ENCODE peak calls at places on chromosomes 13 and 19, in seven cellular contexts. Q, B, D, O, S, Z and U are unnamed samples.

GRCh38 chr19:15113245-15114152 is 6.3 kb downstream of the SYDE1 start:
- DNase-seq in Q (peak), B (no peak), D (no peak), O (no peak), S (no peak), Z (no peak), U (no peak)

GRCh38 chr19:44865196-44865767 is 19.2 kb downstream of the NECTIN2 start:
- DNase-seq in Q (no peak), B (no peak), D (no peak), O (no peak), S (no peak), Z (no peak), U (no peak)

GRCh38 chr19:18428837-18429674 is 8.9 kb downstream of the ISYNA1 start:
- DNase-seq in Q (peak), B (no peak), D (peak), O (peak), S (no peak), Z (peak), U (no peak)

GRCh38 chr19:10501971-10502523 is 1.1 kb downstream of the KEAP1 start:
- DNase-seq in Q (peak), B (peak), D (peak), O (peak), S (peak), Z (no peak), U (no peak)

GRCh38 chr13:62320129-62320724 is 904.6 kb upstream of the PCDH20 start:
- DNase-seq in Q (no peak), B (no peak), D (peak), O (no peak), S (no peak), Z (peak), U (peak)

GRCh38 chr19:33282036-33282686 is 20.2 kb downstream of the CEBPA start:
- DNase-seq in Q (peak), B (no peak), D (peak), O (no peak), S (no peak), Z (peak), U (no peak)

GRCh38 chr19:58379276-58379675 is 1.6 kb downstream of the ZNF837 start:
- DNase-seq in Q (no peak), B (no peak), D (no peak), O (no peak), S (no peak), Z (no peak), U (no peak)

GRCh38 chr19:15173746-15174404 is 26.9 kb downstream of the NOTCH3 start:
- DNase-seq in Q (no peak), B (no peak), D (no peak), O (no peak), S (no peak), Z (peak), U (no peak)

GRCh38 chr13:50910483-50910805 is 853 bp downstream of the RNASEH2B start:
- DNase-seq in Q (no peak), B (peak), D (peak), O (peak), S (peak), Z (peak), U (peak)

GRCh38 chr19:58563034-58563573 is 4.7 kb upstream of the UBE2M start:
- DNase-seq in Q (no peak), B (no peak), D (no peak), O (no peak), S (no peak), Z (no peak), U (no peak)

GRCh38 chr13:37194428-37194861 is 89.0 kb upstream of the CSNK1A1L start:
- DNase-seq in Q (no peak), B (no peak), D (peak), O (no peak), S (no peak), Z (peak), U (no peak)